ENCODE peak calls at places on chromosomes 1 and 21, in seven cellular contexts. One of them, this sample, is unnamed.

GRCh38 chr1:227320476-227320875 is 2.2 kb upstream of the CDC42BPA start:
- DNase-seq in GM04504: no peak
- DNase-seq in AG08395: no peak
- DNase-seq in T follicular helper cell: no peak
- DNase-seq in fibroblast of lung: no peak
- DNase-seq in HFFc6: no peak
- DNase-seq in AG09309: no peak
- DNase-seq in this sample: no peak

GRCh38 chr1:168170552-168171508 is 7.9 kb upstream of the TIPRL start:
- DNase-seq in AG09309: no peak
- DNase-seq in T follicular helper cell: no peak
- DNase-seq in HFFc6: no peak
- DNase-seq in AG08395: no peak
- DNase-seq in fibroblast of lung: no peak
- DNase-seq in GM04504: no peak
- DNase-seq in this sample: no peak

GRCh38 chr1:169121146-169121923 is 14.8 kb downstream of the ATP1B1 start:
- DNase-seq in T follicular helper cell: no peak
- DNase-seq in GM04504: no peak
- DNase-seq in AG09309: no peak
- DNase-seq in AG08395: no peak
- DNase-seq in fibroblast of lung: no peak
- DNase-seq in HFFc6: peak
- DNase-seq in this sample: no peak

GRCh38 chr1:207097871-207098324 is 6.1 kb upstream of the C4BPA start:
- DNase-seq in AG08395: no peak
- DNase-seq in GM04504: no peak
- DNase-seq in T follicular helper cell: no peak
- DNase-seq in HFFc6: no peak
- DNase-seq in fibroblast of lung: no peak
- DNase-seq in AG09309: no peak
- DNase-seq in this sample: no peak

GRCh38 chr1:107228704-107229103 is 87.9 kb downstream of the NTNG1 start:
- DNase-seq in AG09309: peak
- DNase-seq in GM04504: no peak
- DNase-seq in fibroblast of lung: peak
- DNase-seq in AG08395: peak
- DNase-seq in HFFc6: peak
- DNase-seq in T follicular helper cell: no peak
- DNase-seq in this sample: no peak

GRCh38 chr1:153764315-153764714 is 10.9 kb upstream of the SLC27A3 start:
- DNase-seq in AG09309: no peak
- DNase-seq in fibroblast of lung: no peak
- DNase-seq in T follicular helper cell: no peak
- DNase-seq in AG08395: no peak
- DNase-seq in HFFc6: no peak
- DNase-seq in GM04504: no peak
- DNase-seq in this sample: no peak

GRCh38 chr1:201652180-201652579 is 113.3 kb downstream of the NAV1 start:
- DNase-seq in GM04504: no peak
- DNase-seq in HFFc6: no peak
- DNase-seq in fibroblast of lung: no peak
- DNase-seq in AG09309: no peak
- DNase-seq in AG08395: no peak
- DNase-seq in T follicular helper cell: no peak
- DNase-seq in this sample: no peak

GRCh38 chr1:11478571-11479374 is at the start of gene DISP3:
- DNase-seq in AG08395: peak
- DNase-seq in AG09309: no peak
- DNase-seq in HFFc6: peak
- DNase-seq in fibroblast of lung: peak
- DNase-seq in T follicular helper cell: peak
- DNase-seq in GM04504: peak
- DNase-seq in this sample: peak

GRCh38 chr1:23664837-23665795 is 26.5 kb upstream of the RPL11 start:
- DNase-seq in HFFc6: peak
- DNase-seq in AG08395: peak
- DNase-seq in T follicular helper cell: no peak
- DNase-seq in GM04504: peak
- DNase-seq in AG09309: no peak
- DNase-seq in fibroblast of lung: peak
- DNase-seq in this sample: peak

GRCh38 chr1:213337025-213337678 is 286.1 kb downstream of the RPS6KC1 start:
- DNase-seq in AG08395: no peak
- DNase-seq in fibroblast of lung: no peak
- DNase-seq in T follicular helper cell: no peak
- DNase-seq in AG09309: no peak
- DNase-seq in HFFc6: no peak
- DNase-seq in GM04504: no peak
- DNase-seq in this sample: no peak

GRCh38 chr1:101713760-101714159 is 283.0 kb downstream of the OLFM3 start:
- DNase-seq in AG08395: no peak
- DNase-seq in GM04504: no peak
- DNase-seq in fibroblast of lung: no peak
- DNase-seq in HFFc6: no peak
- DNase-seq in AG09309: no peak
- DNase-seq in T follicular helper cell: no peak
- DNase-seq in this sample: no peak

GRCh38 chr1:8460132-8460544 is 142.2 kb downstream of the SLC45A1 start:
- DNase-seq in GM04504: no peak
- DNase-seq in T follicular helper cell: no peak
- DNase-seq in AG09309: no peak
- DNase-seq in AG08395: peak
- DNase-seq in fibroblast of lung: no peak
- DNase-seq in HFFc6: no peak
- DNase-seq in this sample: no peak

GRCh38 chr1:203638914-203639313 is 12.3 kb downstream of the ATP2B4 start:
- DNase-seq in fibroblast of lung: no peak
- DNase-seq in AG09309: no peak
- DNase-seq in T follicular helper cell: no peak
- DNase-seq in AG08395: no peak
- DNase-seq in HFFc6: no peak
- DNase-seq in GM04504: no peak
- DNase-seq in this sample: no peak

GRCh38 chr21:35827004-35827403 is 233.3 kb downstream of the SETD4 start:
- DNase-seq in fibroblast of lung: peak
- DNase-seq in GM04504: no peak
- DNase-seq in AG08395: no peak
- DNase-seq in HFFc6: no peak
- DNase-seq in T follicular helper cell: no peak
- DNase-seq in AG09309: no peak
- DNase-seq in this sample: no peak

GRCh38 chr1:69738458-69738857 is 170.7 kb downstream of the LRRC7 start:
- DNase-seq in AG08395: no peak
- DNase-seq in AG09309: no peak
- DNase-seq in GM04504: no peak
- DNase-seq in fibroblast of lung: peak
- DNase-seq in T follicular helper cell: no peak
- DNase-seq in HFFc6: no peak
- DNase-seq in this sample: no peak

GRCh38 chr1:47906009-47906432 is 91.2 kb downstream of the TRABD2B start:
- DNase-seq in AG09309: no peak
- DNase-seq in AG08395: peak
- DNase-seq in HFFc6: no peak
- DNase-seq in GM04504: no peak
- DNase-seq in T follicular helper cell: no peak
- DNase-seq in fibroblast of lung: no peak
- DNase-seq in this sample: peak

GRCh38 chr1:61084560-61084991 is 2.2 kb downstream of the NFIA start:
- DNase-seq in AG09309: no peak
- DNase-seq in T follicular helper cell: no peak
- DNase-seq in AG08395: no peak
- DNase-seq in GM04504: no peak
- DNase-seq in fibroblast of lung: no peak
- DNase-seq in HFFc6: no peak
- DNase-seq in this sample: peak

GRCh38 chr1:165645654-165646366 is 14.8 kb downstream of the MGST3 start:
- DNase-seq in fibroblast of lung: peak
- DNase-seq in T follicular helper cell: no peak
- DNase-seq in AG08395: no peak
- DNase-seq in HFFc6: no peak
- DNase-seq in GM04504: no peak
- DNase-seq in AG09309: no peak
- DNase-seq in this sample: peak

GRCh38 chr21:26171310-26172100 is 935 bp upstream of the APP start:
- DNase-seq in AG08395: no peak
- DNase-seq in fibroblast of lung: no peak
- DNase-seq in GM04504: no peak
- DNase-seq in HFFc6: no peak
- DNase-seq in T follicular helper cell: no peak
- DNase-seq in AG09309: no peak
- DNase-seq in this sample: no peak

GRCh38 chr21:43733529-43734071 is 14.7 kb downstream of the PDXK start:
- DNase-seq in AG09309: peak
- DNase-seq in AG08395: peak
- DNase-seq in HFFc6: peak
- DNase-seq in fibroblast of lung: peak
- DNase-seq in T follicular helper cell: peak
- DNase-seq in GM04504: no peak
- DNase-seq in this sample: peak

GRCh38 chr1:31299365-31299764 is 2.5 kb downstream of the ZCCHC17 start:
- DNase-seq in AG08395: no peak
- DNase-seq in T follicular helper cell: no peak
- DNase-seq in fibroblast of lung: peak
- DNase-seq in HFFc6: no peak
- DNase-seq in AG09309: no peak
- DNase-seq in GM04504: no peak
- DNase-seq in this sample: peak

GRCh38 chr1:223339861-223340260 is 24.1 kb downstream of the SUSD4 start:
- DNase-seq in AG08395: no peak
- DNase-seq in fibroblast of lung: no peak
- DNase-seq in HFFc6: no peak
- DNase-seq in GM04504: no peak
- DNase-seq in T follicular helper cell: no peak
- DNase-seq in AG09309: no peak
- DNase-seq in this sample: no peak

This sample was measured in MCF 10A.